ENCODE peak calls at places on chromosomes 13 and 19, in eight cellular contexts. L, R, B, J, E, N, Z and P are unnamed samples.

GRCh38 chr13:112796190-112796915 is 106.5 kb downstream of the ATP11A start:
- DNase-seq in L (no peak), Z (no peak), J (no peak), N (no peak), E (no peak), R (no peak), B (no peak), P (no peak)

GRCh38 chr19:39372047-39372802 is 18.7 kb downstream of the PAF1 start:
- DNase-seq in R (peak; percentile 68), B (no peak), J (no peak), L (peak; percentile 60), Z (no peak), E (peak; percentile 94), N (peak; percentile 77), P (no peak)

GRCh38 chr13:41533266-41533665 is 75.9 kb downstream of the RGCC start:
- DNase-seq in R (no peak), Z (no peak), L (no peak), B (no peak), E (no peak), J (no peak), N (no peak), P (no peak)

GRCh38 chr19:17457621-17458020 is 3.1 kb downstream of the NXNL1 start:
- DNase-seq in E (no peak), R (no peak), N (no peak), B (no peak), L (no peak), Z (no peak), J (no peak), P (no peak)

GRCh38 chr13:25783480-25784081 is 268.2 kb downstream of the SHISA2 start:
- DNase-seq in N (no peak), Z (no peak), R (no peak), B (no peak), E (no peak), J (peak; percentile 34), L (no peak), P (no peak)

GRCh38 chr13:49305824-49306425 is 58.2 kb downstream of the CDADC1 start:
- DNase-seq in E (no peak), Z (no peak), B (no peak), J (no peak), L (no peak), N (no peak), R (no peak), P (no peak)

GRCh38 chr19:45164577-45165335 is 4.0 kb upstream of the NKPD1 start:
- DNase-seq in B (no peak), N (peak; percentile 59), E (no peak), J (no peak), Z (no peak), R (peak; percentile 22), L (no peak), P (no peak)

GRCh38 chr19:55346725-55347441 is 7.2 kb downstream of the KMT5C start:
- DNase-seq in N (no peak), Z (no peak), R (no peak), J (no peak), E (no peak), L (no peak), B (no peak), P (no peak)

GRCh38 chr13:97798171-97798821 is 155.2 kb upstream of the IPO5 start:
- DNase-seq in Z (no peak), L (no peak), J (no peak), B (no peak), E (no peak), R (no peak), N (no peak), P (no peak)

GRCh38 chr13:102846261-102847015 is 606 bp downstream of the ERCC5 start:
- DNase-seq in E (no peak), B (peak; percentile 49), R (no peak), N (peak; percentile 52), J (no peak), L (no peak), Z (no peak), P (no peak)

GRCh38 chr19:47713046-47714021 is at the start of gene EHD2:
- DNase-seq in L (no peak), B (peak; percentile 25), R (no peak), Z (no peak), J (no peak), E (no peak), N (peak; percentile 50), P (no peak)

GRCh38 chr13:76319921-76320320 is 566.3 kb downstream of the KCTD12 start:
- DNase-seq in R (no peak), J (no peak), L (no peak), N (no peak), B (no peak), E (no peak), Z (no peak), P (no peak)

GRCh38 chr13:19182536-19182935 is 912 bp upstream of the TUBA3C start:
- DNase-seq in R (no peak), E (no peak), L (no peak), B (no peak), Z (no peak), J (no peak), N (no peak), P (no peak)

GRCh38 chr13:42333613-42334328 is 61.8 kb downstream of the AKAP11 start:
- DNase-seq in R (peak; percentile 28), L (no peak), J (no peak), B (no peak), N (no peak), Z (no peak), E (no peak), P (no peak)

GRCh38 chr13:100941377-100941776 is 266.8 kb upstream of the TMTC4 start:
- DNase-seq in E (no peak), B (peak; percentile 54), R (no peak), J (no peak), L (no peak), N (no peak), Z (no peak), P (no peak)

GRCh38 chr13:113183450-113184129 is 24.9 kb downstream of the PCID2 start:
- DNase-seq in J (no peak), Z (no peak), N (no peak), E (no peak), R (no peak), B (no peak), L (no peak), P (no peak)

GRCh38 chr19:43465468-43466120 is at the start of gene LYPD3:
- DNase-seq in N (no peak), B (no peak), E (no peak), L (no peak), J (no peak), R (no peak), Z (no peak), P (no peak)

GRCh38 chr13:42548731-42549554 is 25.0 kb upstream of the TNFSF11 start:
- DNase-seq in E (no peak), Z (no peak), N (peak; percentile 58), J (no peak), L (no peak), B (no peak), R (no peak), P (no peak)

GRCh38 chr19:7874080-7874856 is at the start of gene PRR36:
- DNase-seq in E (no peak), J (peak; percentile 83), N (peak; percentile 76), B (peak; percentile 96), L (no peak), R (no peak), Z (no peak), P (peak; percentile 77)

GRCh38 chr19:53424968-53425597 is 6.7 kb upstream of the ZNF761 start:
- DNase-seq in B (peak; percentile 82), E (peak; percentile 28), Z (peak; percentile 38), L (peak; percentile 16), J (peak; percentile 14), N (peak; percentile 84), R (peak; percentile 24), P (no peak)

GRCh38 chr13:35621989-35622388 is 145.5 kb upstream of the MAB21L1 start:
- DNase-seq in Z (no peak), B (no peak), E (no peak), R (no peak), L (no peak), N (no peak), J (no peak), P (no peak)

GRCh38 chr13:37406031-37406430 is 192.5 kb downstream of the POSTN start:
- DNase-seq in R (no peak), N (no peak), B (no peak), J (no peak), E (no peak), L (no peak), Z (no peak), P (no peak)

GRCh38 chr13:98976338-98976737 is 1.5 kb downstream of the DOCK9 start:
- DNase-seq in L (no peak), R (no peak), Z (no peak), E (no peak), B (no peak), J (no peak), N (no peak), P (no peak)

GRCh38 chr19:21698215-21698614 is 69.2 kb downstream of the ZNF100 start:
- DNase-seq in B (peak; percentile 13), Z (no peak), J (no peak), R (peak; percentile 1), L (no peak), E (peak; percentile 3), N (peak; percentile 46), P (no peak)

GRCh38 chr13:77067519-77067918 is 40.6 kb upstream of the FBXL3 start:
- DNase-seq in Z (no peak), L (no peak), J (no peak), B (no peak), R (no peak), E (no peak), N (no peak), P (no peak)

GRCh38 chr13:112545866-112546265 is 42.1 kb downstream of the TUBGCP3 start:
- DNase-seq in B (no peak), Z (no peak), E (peak; percentile 63), R (peak; percentile 78), J (no peak), L (no peak), N (no peak), P (no peak)

GRCh38 chr13:29760561-29760960 is 89.9 kb downstream of the UBL3 start:
- DNase-seq in R (no peak), J (no peak), Z (no peak), B (no peak), N (no peak), L (no peak), E (no peak), P (no peak)

GRCh38 chr19:16402076-16402475 is 69.7 kb downstream of the EPS15L1 start:
- DNase-seq in N (no peak), Z (no peak), J (no peak), R (no peak), L (no peak), E (no peak), B (no peak), P (peak; percentile 15)

GRCh38 chr13:78022164-78022877 is 103.7 kb upstream of the EDNRB start:
- DNase-seq in J (no peak), N (peak; percentile 51), B (no peak), Z (no peak), L (no peak), E (no peak), R (peak; percentile 42), P (no peak)

GRCh38 chr19:42283248-42284065 is 14.4 kb downstream of the CIC start:
- DNase-seq in Z (peak; percentile 88), B (peak; percentile 89), J (peak; percentile 94), E (peak; percentile 50), N (peak; percentile 97), R (no peak), L (peak; percentile 87), P (peak; percentile 82)

GRCh38 chr19:3224346-3225325 is at the start of gene CELF5:
- DNase-seq in L (no peak), N (peak; percentile 45), Z (no peak), R (no peak), J (peak; percentile 54), E (no peak), B (peak; percentile 30), P (no peak)

GRCh38 chr13:51811920-51812328 is 8.0 kb upstream of the DHRS12 start:
- DNase-seq in L (no peak), R (no peak), B (no peak), N (no peak), Z (no peak), E (no peak), J (no peak), P (no peak)

GRCh38 chr19:31354316-31354715 is 5.1 kb upstream of the TSHZ3 start:
- DNase-seq in B (no peak), N (no peak), L (no peak), J (no peak), E (no peak), R (no peak), Z (no peak), P (no peak)

GRCh38 chr13:90205081-90205480 is 1142.4 kb upstream of the MIR17HG start:
- DNase-seq in Z (no peak), R (no peak), N (no peak), E (no peak), J (no peak), L (no peak), B (no peak), P (no peak)